ENCODE peak calls at places on chromosome 9, in nine cellular contexts. D is NCI-H2081, G is heart left ventricle, X is HEK293T, E is HCEC 1CT, K is bronchial epithelial cell, Z is B cell, Q is GM12891, T is GM12865. H is an unnamed sample.
A peak's percentile ranks its signal among the peaks of the same experiment; 100 is the strongest.

GRCh38 chr9:27703591-27703990 is 130.3 kb upstream of the C9orf72 start:
- DNase-seq in D (no peak), G (no peak), X (no peak), E (no peak), K (no peak), Z (no peak), Q (no peak), T (no peak), H (no peak)

GRCh38 chr9:14542071-14542470 is 151.2 kb downstream of the ZDHHC21 start:
- DNase-seq in D (peak; percentile 98), G (no peak), X (no peak), E (no peak), K (no peak), Z (no peak), Q (no peak), T (no peak), H (no peak)

GRCh38 chr9:134568756-134569155 is 72.8 kb upstream of the COL5A1 start:
- DNase-seq in D (no peak), G (no peak), X (no peak), E (no peak), K (no peak), Z (no peak), Q (no peak), T (no peak), H (no peak)

GRCh38 chr9:107397076-107398049 is 92.2 kb downstream of the KLF4 start:
- DNase-seq in D (peak; percentile 10), G (no peak), X (no peak), E (peak; percentile 18), K (peak; percentile 86), Z (no peak), Q (no peak), T (no peak), H (no peak)

GRCh38 chr9:81116340-81117207 is 572.8 kb downstream of the TLE1 start:
- DNase-seq in D (no peak), G (no peak), X (peak; percentile 18), E (no peak), K (no peak), Z (no peak), Q (no peak), T (no peak), H (no peak)

GRCh38 chr9:33025572-33026347 is 687 bp downstream of the DNAJA1 start:
- DNase-seq in D (peak; percentile 87), G (peak; percentile 79), X (peak; percentile 71), E (no peak), K (peak; percentile 41), Z (peak; percentile 76), Q (peak; percentile 38), T (peak; percentile 78), H (peak; percentile 79)

GRCh38 chr9:84731696-84732095 is 62.2 kb downstream of the NTRK2 start:
- DNase-seq in D (no peak), G (no peak), X (no peak), E (no peak), K (no peak), Z (no peak), Q (no peak), T (no peak), H (no peak)

GRCh38 chr9:124280176-124280691 is 22.5 kb downstream of the NEK6 start:
- DNase-seq in D (no peak), G (no peak), X (no peak), E (no peak), K (peak; percentile 73), Z (no peak), Q (no peak), T (no peak), H (peak; percentile 76)

GRCh38 chr9:101674165-101674564 is 64.3 kb downstream of the GRIN3A start:
- DNase-seq in D (no peak), G (no peak), X (no peak), E (no peak), K (no peak), Z (no peak), Q (no peak), T (no peak), H (no peak)

GRCh38 chr9:113675475-113675941 is 200.6 kb upstream of the ZNF618 start:
- DNase-seq in D (no peak), G (peak; percentile 83), X (no peak), E (peak; percentile 99), K (peak; percentile 39), Z (no peak), Q (no peak), T (no peak), H (peak; percentile 92)

GRCh38 chr9:37903581-37903830 is 421 bp downstream of the SLC25A51 start:
- DNase-seq in D (peak; percentile 60), G (no peak), X (no peak), E (no peak), K (no peak), Z (no peak), Q (no peak), T (no peak), H (no peak)

GRCh38 chr9:27293046-27293445 is 3.9 kb downstream of the EQTN start:
- DNase-seq in D (no peak), G (no peak), X (no peak), E (no peak), K (no peak), Z (no peak), Q (no peak), T (no peak), H (no peak)

GRCh38 chr9:134259708-134260107 is 66.5 kb upstream of the RXRA start:
- DNase-seq in D (no peak), G (no peak), X (no peak), E (no peak), K (no peak), Z (no peak), Q (no peak), T (no peak), H (no peak)

GRCh38 chr9:24931894-24932293 is 386.2 kb upstream of the IZUMO3 start:
- DNase-seq in D (no peak), G (no peak), X (no peak), E (no peak), K (no peak), Z (no peak), Q (no peak), T (no peak), H (no peak)

GRCh38 chr9:86322973-86323644 is 31.1 kb downstream of the TUT7 start:
- DNase-seq in D (no peak), G (no peak), X (no peak), E (peak; percentile 95), K (peak; percentile 22), Z (no peak), Q (no peak), T (no peak), H (peak; percentile 64)

GRCh38 chr9:93567271-93567959 is 9.0 kb upstream of the PHF2 start:
- DNase-seq in D (no peak), G (no peak), X (no peak), E (no peak), K (no peak), Z (no peak), Q (no peak), T (peak; percentile 42), H (peak; percentile 24)

GRCh38 chr9:72843525-72844439 is 109.1 kb downstream of the ALDH1A1 start:
- DNase-seq in D (no peak), G (no peak), X (peak; percentile 32), E (no peak), K (peak; percentile 50), Z (no peak), Q (no peak), T (peak; percentile 12), H (no peak)

H was measured in GM03348.